ENCODE peak calls at places on chromosomes 12 and 14, in nine cellular contexts. X is OCI-LY7, S is H9, Z is fibroblast of lung, E is GM23248, M is hepatocyte, J is PC-3, F is neural progenitor cell, O is Karpas-422. Y is an unnamed sample.

GRCh38 chr12:132275631-132276030 is 53.8 kb downstream of the GALNT9 start:
- DNase-seq in X (no peak), S (no peak), Z (no peak), E (no peak), M (no peak), J (no peak), F (no peak), O (no peak), Y (no peak)

GRCh38 chr12:116528067-116528466 is 31.1 kb upstream of the MAP1LC3B2 start:
- DNase-seq in X (no peak), S (no peak), Z (peak; percentile 85), E (peak; percentile 70), M (no peak), J (peak; percentile 99), F (no peak), O (no peak), Y (peak; percentile 35)

GRCh38 chr14:74627071-74627470 is 15.0 kb upstream of the LTBP2 start:
- DNase-seq in X (no peak), S (no peak), Z (no peak), E (no peak), M (no peak), J (no peak), F (no peak), O (no peak), Y (no peak)

GRCh38 chr14:77324289-77324688 is 3.5 kb downstream of the GSTZ1 start:
- DNase-seq in X (no peak), S (no peak), Z (no peak), E (no peak), M (no peak), J (no peak), F (no peak), O (no peak), Y (no peak)

GRCh38 chr14:73741386-73741875 is 27.2 kb upstream of the PNMA1 start:
- DNase-seq in X (peak; percentile 54), S (peak; percentile 91), Z (peak; percentile 80), E (peak; percentile 73), M (peak; percentile 83), J (peak; percentile 80), F (peak; percentile 60), O (no peak), Y (peak; percentile 93)

GRCh38 chr12:60710246-60710645 is 1114.4 kb downstream of the SLC16A7 start:
- DNase-seq in X (no peak), S (no peak), Z (no peak), E (no peak), M (no peak), J (peak; percentile 50), F (no peak), O (no peak), Y (no peak)

GRCh38 chr12:121048442-121048841 is 9.4 kb upstream of the OASL start:
- DNase-seq in X (no peak), S (no peak), Z (no peak), E (no peak), M (no peak), J (no peak), F (no peak), O (no peak), Y (no peak)

GRCh38 chr12:18578191-18578590 is 159.6 kb downstream of the PLCZ1 start:
- DNase-seq in X (no peak), S (no peak), Z (peak; percentile 42), E (peak; percentile 83), M (no peak), J (peak; percentile 22), F (no peak), O (no peak), Y (no peak)

GRCh38 chr12:100793182-100793581 is 1.4 kb upstream of the ANO4 start:
- DNase-seq in X (no peak), S (no peak), Z (peak; percentile 78), E (peak; percentile 85), M (no peak), J (peak; percentile 15), F (no peak), O (no peak), Y (no peak)

GRCh38 chr14:77031680-77032482 is 3.4 kb upstream of the IRF2BPL start:
- DNase-seq in X (no peak), S (no peak), Z (peak; percentile 85), E (peak; percentile 91), M (peak; percentile 64), J (peak; percentile 67), F (no peak), O (no peak), Y (no peak)

GRCh38 chr14:102927878-102928411 is 5.5 kb downstream of the AMN start:
- DNase-seq in X (no peak), S (peak; percentile 59), Z (no peak), E (peak; percentile 26), M (peak; percentile 56), J (no peak), F (peak; percentile 56), O (peak; percentile 84), Y (no peak)

GRCh38 chr12:82635263-82635662 is 51.4 kb upstream of the TMTC2 start:
- DNase-seq in X (no peak), S (no peak), Z (no peak), E (no peak), M (no peak), J (no peak), F (no peak), O (no peak), Y (no peak)

DNA sequence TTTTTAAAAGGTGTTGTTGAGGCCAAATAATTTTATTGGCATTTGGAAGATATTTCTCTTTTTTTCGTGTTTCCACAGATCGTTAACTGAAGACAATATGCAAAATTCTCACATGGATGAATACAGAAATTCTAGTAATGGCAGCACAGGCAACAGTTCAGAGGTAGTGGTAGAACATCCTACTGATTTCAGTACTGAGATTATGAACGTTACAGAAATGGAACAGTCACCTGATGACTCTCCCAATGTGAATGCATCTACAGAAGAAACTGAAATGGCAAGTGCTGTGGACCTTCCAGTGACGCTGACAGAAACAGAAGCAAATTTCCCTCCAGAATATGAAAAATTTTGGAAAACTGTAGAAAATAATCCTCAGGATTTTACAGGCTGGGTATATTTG is 11.2 kb downstream of the PRPF39 start:
- DNase-seq in X (no peak), S (no peak), Z (no peak), E (no peak), M (no peak), J (no peak), F (no peak), O (no peak), Y (no peak)
- H3K79me2 ChIP-seq in X (peaks cover 73% of the 10 kb centered on the region), S (peaks cover 12% of the 10 kb centered on the region), Z (peaks cover 47% of the 10 kb centered on the region), E (peaks cover 97% of the 10 kb centered on the region), M (peaks cover 91% of the 10 kb centered on the region), J (peaks cover 67% of the 10 kb centered on the region), F (peaks cover 87% of the 10 kb centered on the region), O (peaks cover 98% of the 10 kb centered on the region), Y (peaks cover 48% of the 10 kb centered on the region)

GRCh38 chr14:93018401-93018800 is 95.5 kb downstream of the CHGA start:
- DNase-seq in X (no peak), S (no peak), Z (no peak), E (peak; percentile 44), M (no peak), J (no peak), F (no peak), O (no peak), Y (no peak)
- H3K79me2 ChIP-seq in X (no peaks in the 10 kb centered on the region), S (no peaks in the 10 kb centered on the region), Z (no peaks in the 10 kb centered on the region), E (no peaks in the 10 kb centered on the region), M (peaks cover 56% of the 10 kb centered on the region), J (no peaks in the 10 kb centered on the region), F (no peaks in the 10 kb centered on the region), O (no peaks in the 10 kb centered on the region), Y (peaks cover 4% of the 10 kb centered on the region)

GRCh38 chr12:53231859-53232640 is at the start of gene RARG:
- DNase-seq in X (no peak), S (peak; percentile 79), Z (peak; percentile 58), E (peak; percentile 87), M (peak; percentile 81), J (peak; percentile 78), F (peak; percentile 72), O (peak; percentile 59), Y (peak; percentile 90)

GRCh38 chr12:53232641-53233538 is 881 bp upstream of the RARG start:
- DNase-seq in X (no peak), S (peak; percentile 76), Z (peak; percentile 21), E (peak; percentile 78), M (peak; percentile 72), J (peak; percentile 49), F (peak; percentile 60), O (peak; percentile 56), Y (peak; percentile 69)

GRCh38 chr12:53234236-53234635 is 2.2 kb upstream of the RARG start:
- DNase-seq in X (no peak), S (peak; percentile 91), Z (no peak), E (peak; percentile 31), M (peak; percentile 61), J (no peak), F (peak; percentile 86), O (no peak), Y (no peak)

GRCh38 chr12:53235164-53235563 is 3.2 kb upstream of the RARG start:
- DNase-seq in X (no peak), S (no peak), Z (no peak), E (no peak), M (no peak), J (no peak), F (no peak), O (no peak), Y (no peak)

DNA sequence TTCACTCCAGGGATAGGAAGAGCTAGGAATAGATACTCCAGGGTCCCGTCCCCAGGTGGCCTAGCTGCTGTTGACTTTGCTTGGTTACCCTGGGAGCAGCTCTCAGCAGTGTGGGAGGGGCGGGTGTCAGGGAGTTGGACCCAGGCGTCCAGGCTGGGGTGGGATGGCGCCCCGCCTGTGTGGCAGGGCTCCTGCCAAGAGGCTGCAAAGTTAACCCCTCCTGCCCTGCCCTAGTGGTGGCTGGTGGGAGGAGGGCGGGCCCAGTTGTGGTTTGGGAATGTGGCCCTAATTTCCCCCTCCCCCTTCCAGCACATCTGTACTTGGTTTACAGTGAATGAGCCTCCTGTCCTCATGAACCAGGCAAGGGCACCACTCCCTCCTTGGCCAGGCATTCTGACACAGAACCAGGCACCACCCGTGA is 1.7 kb upstream of the RARG start:
- DNase-seq in X (no peak), S (peak; percentile 56), Z (no peak), E (peak; percentile 57), M (no peak), J (no peak), F (no peak), O (no peak), Y (no peak)
- H3K79me2 ChIP-seq in X (no peaks in the 10 kb centered on the region), S (no peaks in the 10 kb centered on the region), Z (no peaks in the 10 kb centered on the region), E (peaks cover 15% of the 10 kb centered on the region), M (peaks cover 9% of the 10 kb centered on the region), J (peaks cover 29% of the 10 kb centered on the region), F (no peaks in the 10 kb centered on the region), O (no peaks in the 10 kb centered on the region), Y (peaks cover 28% of the 10 kb centered on the region)

GRCh38 chr12:50928392-50928791 is 24.0 kb upstream of the HIGD1C start:
- DNase-seq in X (peak; percentile 30), S (no peak), Z (no peak), E (no peak), M (no peak), J (no peak), F (no peak), O (no peak), Y (no peak)

GRCh38 chr12:50927766-50928224 is 24.5 kb upstream of the HIGD1C start:
- DNase-seq in X (no peak), S (no peak), Z (no peak), E (no peak), M (no peak), J (no peak), F (no peak), O (peak; percentile 66), Y (no peak)

GRCh38 chr12:50927356-50927755 is 25.0 kb upstream of the HIGD1C start:
- DNase-seq in X (no peak), S (no peak), Z (no peak), E (no peak), M (no peak), J (no peak), F (no peak), O (no peak), Y (no peak)

GRCh38 chr12:50932787-50933280 is 19.5 kb upstream of the HIGD1C start:
- DNase-seq in X (no peak), S (no peak), Z (no peak), E (no peak), M (peak; percentile 31), J (no peak), F (no peak), O (no peak), Y (no peak)

GRCh38 chr12:50929831-50930230 is 22.5 kb upstream of the HIGD1C start:
- DNase-seq in X (no peak), S (no peak), Z (no peak), E (no peak), M (no peak), J (no peak), F (no peak), O (no peak), Y (no peak)
- H3K79me2 ChIP-seq in X (peaks cover 52% of the 10 kb centered on the region), S (no peaks in the 10 kb centered on the region), Z (peaks cover 3% of the 10 kb centered on the region), E (no peaks in the 10 kb centered on the region), M (peaks cover 48% of the 10 kb centered on the region), J (no peaks in the 10 kb centered on the region), F (no peaks in the 10 kb centered on the region), O (peaks cover 52% of the 10 kb centered on the region), Y (no peaks in the 10 kb centered on the region)

Y was measured in PC-9.